ENCODE peak calls at places on chromosomes 12 and 14, in six cellular contexts. A is GM12865, R is GM12864, K is cardiac muscle cell, Q is transverse colon, Y is mesothelial cell of epicardium. T is an unnamed sample.

GRCh38 chr12:91327889-91328288 is 145.3 kb upstream of the DCN start:
- DNase-seq in K (no peak), A (no peak), R (no peak), Q (no peak), Y (no peak), T (no peak)

GRCh38 chr14:73422515-73422914 is 35.8 kb downstream of the NUMB start:
- DNase-seq in K (no peak), R (no peak), Q (no peak), Y (no peak), A (no peak), T (no peak)

GRCh38 chr14:67749341-67750110 is 47.8 kb downstream of the RDH12 start:
- DNase-seq in A (no peak), Q (no peak), K (no peak), R (no peak), Y (no peak), T (no peak)

GRCh38 chr12:68358532-68359485 is 26.6 kb upstream of the MDM1 start:
- DNase-seq in R (no peak), Q (peak; percentile 71), Y (no peak), A (peak; percentile 85), K (peak; percentile 72), T (no peak)

GRCh38 chr12:131120831-131121271 is 167.1 kb downstream of the ADGRD1 start:
- DNase-seq in K (no peak), Q (no peak), R (no peak), A (no peak), Y (no peak), T (no peak)

GRCh38 chr14:60738843-60739508 is 4.4 kb downstream of the MNAT1 start:
- DNase-seq in K (no peak), Y (no peak), R (no peak), Q (no peak), A (no peak), T (no peak)

GRCh38 chr12:52924764-52925716 is 20.2 kb upstream of the KRT8 start:
- DNase-seq in R (no peak), Y (no peak), A (no peak), Q (peak; percentile 68), K (peak; percentile 84), T (no peak)

GRCh38 chr14:71472281-71472960 is 459.8 kb upstream of the RGS6 start:
- DNase-seq in A (peak; percentile 61), Q (no peak), R (no peak), K (no peak), Y (no peak), T (no peak)

GRCh38 chr14:65044596-65044959 is 57.7 kb downstream of the MAX start:
- DNase-seq in A (no peak), R (no peak), K (no peak), Q (peak; percentile 15), Y (no peak), T (no peak)

GRCh38 chr14:96053236-96053599 is 14.1 kb downstream of the C14orf132 start:
- DNase-seq in A (no peak), Q (no peak), R (no peak), K (no peak), Y (no peak), T (no peak)

GRCh38 chr12:62794218-62794583 is 140.7 kb downstream of the PPM1H start:
- DNase-seq in R (no peak), K (no peak), A (no peak), Y (no peak), Q (no peak), T (no peak)
- TF ChIP-seq CTCF in R (no peak), K (no peak), A (no peak), Y (peak; percentile 61), Q (no peak), T (no peak)

GRCh38 chr12:21795648-21796328 is 21.3 kb upstream of the KCNJ8 start:
- DNase-seq in K (no peak), Q (no peak), R (no peak), Y (no peak), A (no peak), T (no peak)
- TF ChIP-seq CTCF in K (no peak), Q (no peak), R (no peak), Y (no peak), A (no peak), T (no peak)

GRCh38 chr12:56469007-56469930 is 891 bp downstream of the SPRYD4 start:
- DNase-seq in Y (no peak), K (no peak), A (peak; percentile 68), Q (peak; percentile 44), R (no peak), T (no peak)

GRCh38 chr12:56474389-56474788 is 6.0 kb downstream of the SPRYD4 start:
- DNase-seq in K (no peak), R (no peak), Q (no peak), Y (no peak), A (no peak), T (no peak)

GRCh38 chr12:56462565-56462964 is 5.8 kb upstream of the SPRYD4 start:
- DNase-seq in K (no peak), Y (no peak), Q (no peak), A (no peak), R (no peak), T (no peak)

DNA sequence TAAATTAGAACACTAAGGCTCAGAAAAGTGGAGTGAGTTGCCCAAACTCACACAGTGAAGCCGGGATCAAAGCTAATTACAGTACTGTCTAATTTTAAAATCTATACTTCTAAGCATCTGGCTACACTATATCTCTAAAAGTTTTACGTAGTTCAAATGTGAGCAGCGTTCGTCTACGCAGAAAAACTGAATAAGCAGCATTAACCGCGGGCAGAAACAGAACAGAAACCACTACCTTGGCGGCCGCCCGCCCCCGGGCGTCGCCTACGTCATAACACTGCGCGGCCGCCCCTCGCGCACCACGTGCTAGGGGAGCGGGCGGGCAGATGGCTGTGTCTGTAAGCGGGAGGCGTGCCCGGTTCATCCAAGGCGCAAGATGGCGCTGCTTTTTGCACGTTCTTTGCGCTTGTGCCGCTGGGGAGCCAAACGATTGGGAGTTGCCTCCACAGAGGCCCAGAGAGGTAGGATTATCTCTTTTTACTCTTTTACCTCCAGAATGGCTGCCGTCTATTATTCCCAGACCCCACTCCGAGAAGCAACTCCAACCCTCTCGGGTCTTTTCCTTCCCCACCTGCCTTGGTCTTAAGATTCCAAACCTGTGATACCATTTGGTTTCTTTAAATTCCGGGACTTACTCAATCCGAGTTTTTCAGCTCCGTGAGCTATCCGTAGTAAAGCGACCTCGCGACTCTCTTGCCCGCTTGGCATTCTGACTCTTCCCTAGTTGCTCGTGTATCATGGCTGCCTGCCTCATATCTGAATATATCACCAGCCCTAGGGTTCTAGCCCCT is at the start of gene SPRYD4:
- DNase-seq in Y (peak; percentile 90), Q (peak; percentile 94), R (peak; percentile 86), K (peak; percentile 95), A (peak; percentile 98), T (peak; percentile 93)
- TF ChIP-seq CTCF in Y (no peak), Q (no peak), R (peak; percentile 27), K (peak; percentile 27), A (peak; percentile 27), T (no peak)

GRCh38 chr14:75132374-75133086 is 5.7 kb upstream of the NEK9 start:
- DNase-seq in R (peak; percentile 49), Q (peak; percentile 42), A (peak; percentile 77), Y (no peak), K (peak; percentile 80), T (no peak)
- TF ChIP-seq CTCF in R (peak; percentile 61), Q (peak; percentile 92), A (peak; percentile 59), Y (peak; percentile 72), K (peak; percentile 69), T (peak; percentile 60)

DNA sequence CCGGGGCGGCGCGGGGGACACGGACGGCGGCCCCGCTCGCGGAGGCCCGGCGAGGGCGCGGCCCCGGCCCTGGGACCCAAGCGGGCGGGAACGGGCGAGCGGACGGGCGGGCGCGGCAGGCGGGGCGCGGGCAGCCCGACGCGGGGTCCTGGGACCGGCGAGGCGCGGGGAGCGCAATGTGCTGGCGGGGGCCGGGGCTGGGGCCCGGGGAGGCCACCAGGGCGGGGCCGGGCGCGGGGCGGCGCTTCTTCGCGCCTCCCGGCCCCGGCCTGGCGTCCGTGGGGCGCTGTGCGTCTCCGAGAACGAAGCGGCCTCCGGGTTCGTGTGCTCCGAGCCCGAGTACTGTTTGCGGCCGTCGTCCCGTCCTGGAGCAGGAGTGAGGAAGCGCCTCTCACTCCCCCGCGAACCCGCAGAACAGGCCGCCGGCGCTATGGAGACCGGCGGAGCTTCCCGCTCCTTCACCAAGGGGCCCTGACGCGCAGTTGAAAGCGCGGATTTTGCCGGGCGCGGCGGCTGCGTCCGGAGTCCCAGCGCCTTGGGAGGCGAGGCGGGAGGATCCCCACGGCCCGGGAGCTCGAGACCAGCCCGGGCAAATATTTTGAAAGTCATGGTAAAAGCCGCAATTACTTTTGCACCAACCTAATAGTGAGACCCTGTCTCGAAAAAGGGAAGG is 415 bp upstream of the ANKLE2 start:
- DNase-seq in A (peak; percentile 95), R (peak; percentile 59), Y (peak; percentile 85), Q (peak; percentile 90), K (peak; percentile 93), T (peak; percentile 83)
- TF ChIP-seq CTCF in A (peak; percentile 18), R (peak; percentile 13), Y (no peak), Q (peak; percentile 38), K (peak; percentile 14), T (peak; percentile 51)

DNA sequence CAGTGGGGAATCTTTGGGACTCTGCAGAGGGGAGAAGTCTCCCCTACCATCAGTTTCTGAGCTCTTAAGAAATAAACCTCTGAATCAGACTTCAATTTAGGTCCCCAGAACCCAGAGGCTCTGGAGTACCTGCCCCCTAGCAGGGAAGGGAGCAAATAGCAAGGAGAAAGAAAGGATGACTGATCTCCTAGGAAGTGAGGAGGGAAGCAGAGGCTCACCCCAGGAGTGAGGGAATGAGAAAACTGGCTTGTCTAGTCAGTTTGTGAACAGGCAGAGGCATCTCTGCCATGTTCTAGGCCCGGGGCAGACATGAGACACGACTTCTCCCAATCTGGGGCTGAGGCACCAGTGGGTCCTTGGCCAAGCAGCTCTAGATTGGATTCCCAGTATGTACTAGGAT is 24.3 kb upstream of the SMUG1 start:
- DNase-seq in K (no peak), R (no peak), A (no peak), Q (no peak), Y (no peak), T (no peak)
- TF ChIP-seq CTCF in K (peak; percentile 19), R (no peak), A (no peak), Q (no peak), Y (no peak), T (no peak)

GRCh38 chr14:104026024-104026423 is 59.5 kb upstream of the ASPG start:
- DNase-seq in R (no peak), K (no peak), Q (no peak), Y (no peak), A (no peak), T (no peak)
- TF ChIP-seq CTCF in R (peak; percentile 3), K (no peak), Q (no peak), Y (no peak), A (no peak), T (no peak)

GRCh38 chr12:89524201-89525001 is at the start of gene GALNT4:
- DNase-seq in A (peak; percentile 87), Y (peak; percentile 66), Q (peak; percentile 93), K (peak; percentile 90), R (peak; percentile 66), T (peak; percentile 83)
- TF ChIP-seq CTCF in A (peak; percentile 59), Y (peak; percentile 85), Q (peak; percentile 90), K (peak; percentile 73), R (peak; percentile 58), T (peak; percentile 77)

DNA sequence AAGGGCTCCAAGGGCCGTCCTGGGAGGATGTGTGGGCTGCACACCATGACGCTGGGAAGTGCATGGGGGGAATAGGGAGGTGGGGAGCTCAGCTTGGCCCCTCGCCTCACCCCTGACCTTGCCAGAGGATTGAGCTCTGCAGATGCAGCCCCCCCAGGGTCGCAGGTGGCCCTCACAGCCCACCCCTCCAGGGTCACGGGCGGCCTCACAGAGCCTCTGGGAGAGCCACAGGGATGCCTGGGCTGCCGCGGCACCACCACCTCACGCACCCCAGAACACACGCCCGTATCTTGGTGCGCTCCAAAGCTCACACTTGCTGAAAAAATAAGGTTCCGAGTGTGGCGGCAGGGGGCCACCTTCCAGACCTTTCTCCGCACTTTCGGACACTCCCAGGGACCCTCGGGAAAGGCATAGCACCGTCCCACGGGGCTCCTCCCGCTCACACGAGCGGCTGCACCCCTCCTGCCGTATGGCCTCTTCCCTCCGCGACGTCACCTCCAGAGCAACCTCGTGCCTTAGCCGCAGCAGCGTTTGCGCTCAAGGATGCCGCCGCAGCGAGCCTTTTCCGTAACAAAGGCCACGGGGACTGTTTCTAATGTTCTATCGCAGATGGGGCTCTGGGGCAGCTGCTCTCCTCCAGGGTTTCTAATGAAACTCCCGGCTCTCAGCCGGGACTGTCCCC is 9.9 kb upstream of the FBRSL1 start:
- DNase-seq in R (no peak), K (no peak), A (no peak), Y (no peak), Q (no peak), T (no peak)
- TF ChIP-seq CTCF in R (no peak), K (no peak), A (no peak), Y (no peak), Q (no peak), T (no peak)

T was measured in heart right ventricle.